ENCODE peak calls at places on chromosomes 4 and X, in six cellular contexts. V is IMR-90, C is mesenchymal stem cell, Q is H1, X is trophoblast cell, D is neuronal stem cell. S is an unnamed sample.

GRCh38 chr4:86564795-86565194 is 29.3 kb upstream of the PTPN13 start:
- DNase-seq in V (no peak), C (no peak), Q (no peak), X (no peak), D (no peak), S (no peak)

GRCh38 chrX:45879512-45879911 is 665.7 kb downstream of the ZNF674 start:
- DNase-seq in V (no peak), C (no peak), Q (no peak), X (no peak), D (no peak), S (no peak)

GRCh38 chr4:24850669-24851068 is 55.3 kb downstream of the SOD3 start:
- DNase-seq in V (peak), C (peak), Q (no peak), X (no peak), D (no peak), S (no peak)

GRCh38 chrX:115690554-115691216 is 129.7 kb downstream of the PLS3 start:
- DNase-seq in V (peak), C (peak), Q (peak), X (peak), D (peak), S (peak)

GRCh38 chr4:82128355-82128754 is 245.4 kb downstream of the HNRNPD start:
- DNase-seq in V (no peak), C (no peak), Q (no peak), X (no peak), D (no peak), S (no peak)

GRCh38 chr4:145731026-145731425 is 51.1 kb downstream of the C4orf51 start:
- DNase-seq in V (peak), C (peak), Q (no peak), X (no peak), D (no peak), S (no peak)

GRCh38 chrX:141405878-141406492 is 163.7 kb upstream of the SPANXC start:
- DNase-seq in V (peak), C (peak), Q (no peak), X (no peak), D (no peak), S (no peak)

GRCh38 chrX:110588853-110589252 is 206.8 kb downstream of the CHRDL1 start:
- DNase-seq in V (no peak), C (no peak), Q (no peak), X (no peak), D (no peak), S (no peak)

GRCh38 chr4:62159306-62159705 is 959.2 kb downstream of the ADGRL3 start:
- DNase-seq in V (no peak), C (no peak), Q (no peak), X (no peak), D (no peak), S (no peak)

GRCh38 chr4:134019657-134020056 is 181.9 kb downstream of the PABPC4L start:
- DNase-seq in V (no peak), C (no peak), Q (no peak), X (no peak), D (no peak), S (no peak)

GRCh38 chr4:110485452-110485851 is 9.5 kb downstream of the ENPEP start:
- DNase-seq in V (no peak), C (no peak), Q (no peak), X (no peak), D (no peak), S (no peak)

GRCh38 chr4:7872264-7872771 is 67.3 kb downstream of the AFAP1 start:
- DNase-seq in V (peak), C (no peak), Q (no peak), X (peak), D (no peak), S (no peak)

GRCh38 chrX:151631822-151632221 is 63.4 kb upstream of the PRRG3 start:
- DNase-seq in V (no peak), C (no peak), Q (no peak), X (no peak), D (no peak), S (no peak)

GRCh38 chrX:103253608-103254007 is 1.3 kb downstream of the TCEAL8 start:
- DNase-seq in V (no peak), C (peak), Q (no peak), X (peak), D (no peak), S (no peak)

GRCh38 chr4:110087116-110087708 is 111.2 kb downstream of the ELOVL6 start:
- DNase-seq in V (peak), C (peak), Q (no peak), X (no peak), D (no peak), S (no peak)

GRCh38 chrX:49846545-49846944 is 17.4 kb downstream of the PAGE4 start:
- DNase-seq in V (no peak), C (no peak), Q (no peak), X (no peak), D (no peak), S (no peak)

GRCh38 chrX:83759872-83760271 is 101.1 kb upstream of the CYLC1 start:
- DNase-seq in V (peak), C (no peak), Q (no peak), X (peak), D (peak), S (no peak)

GRCh38 chrX:145190801-145191389 is 56.4 kb upstream of the SPANXN1 start:
- DNase-seq in V (no peak), C (peak), Q (no peak), X (peak), D (no peak), S (no peak)

GRCh38 chrX:107503996-107504395 is 54.5 kb downstream of the FRMPD3 start:
- DNase-seq in V (no peak), C (no peak), Q (no peak), X (no peak), D (no peak), S (no peak)

GRCh38 chr4:174041555-174042110 is 241.8 kb downstream of the FBXO8 start:
- DNase-seq in V (no peak), C (no peak), Q (peak), X (no peak), D (peak), S (no peak)

GRCh38 chr4:164949448-164950118 is 27.9 kb downstream of the TRIM61 start:
- DNase-seq in V (no peak), C (no peak), Q (no peak), X (peak), D (no peak), S (peak)

GRCh38 chr4:37139987-37140386 is 104.6 kb upstream of the NWD2 start:
- DNase-seq in V (no peak), C (no peak), Q (no peak), X (peak), D (no peak), S (no peak)

GRCh38 chr4:16627999-16628398 is 270.4 kb downstream of the LDB2 start:
- DNase-seq in V (peak), C (peak), Q (no peak), X (peak), D (no peak), S (no peak)

GRCh38 chrX:136268051-136269048 is 17.1 kb upstream of the MAP7D3 start:
- DNase-seq in V (peak), C (peak), Q (no peak), X (peak), D (no peak), S (no peak)

GRCh38 chr4:96354036-96354712 is 514.3 kb downstream of the PDHA2 start:
- DNase-seq in V (no peak), C (peak), Q (no peak), X (no peak), D (no peak), S (no peak)

GRCh38 chrX:133813991-133814390 is 171.4 kb downstream of the GPC3 start:
- DNase-seq in V (no peak), C (no peak), Q (no peak), X (no peak), D (no peak), S (no peak)

GRCh38 chrX:18640686-18641085 is 31.2 kb downstream of the RS1 start:
- DNase-seq in V (no peak), C (no peak), Q (no peak), X (no peak), D (peak), S (peak)

GRCh38 chrX:77668391-77669237 is 117.4 kb downstream of the ATRX start:
- DNase-seq in V (peak), C (peak), Q (no peak), X (no peak), D (no peak), S (no peak)

GRCh38 chr4:146059153-146059552 is 116.4 kb upstream of the LSM6 start:
- DNase-seq in V (no peak), C (no peak), Q (no peak), X (no peak), D (no peak), S (no peak)

GRCh38 chrX:41333744-41333993 is 293 bp upstream of the DDX3X start:
- DNase-seq in V (peak), C (peak), Q (no peak), X (peak), D (peak), S (no peak)

GRCh38 chrX:50448565-50448964 is 22.1 kb downstream of the DGKK start:
- DNase-seq in V (peak), C (peak), Q (no peak), X (peak), D (no peak), S (no peak)

GRCh38 chr4:54372951-54373350 is 143.9 kb downstream of the PDGFRA start:
- DNase-seq in V (no peak), C (no peak), Q (no peak), X (no peak), D (no peak), S (no peak)

DNA sequence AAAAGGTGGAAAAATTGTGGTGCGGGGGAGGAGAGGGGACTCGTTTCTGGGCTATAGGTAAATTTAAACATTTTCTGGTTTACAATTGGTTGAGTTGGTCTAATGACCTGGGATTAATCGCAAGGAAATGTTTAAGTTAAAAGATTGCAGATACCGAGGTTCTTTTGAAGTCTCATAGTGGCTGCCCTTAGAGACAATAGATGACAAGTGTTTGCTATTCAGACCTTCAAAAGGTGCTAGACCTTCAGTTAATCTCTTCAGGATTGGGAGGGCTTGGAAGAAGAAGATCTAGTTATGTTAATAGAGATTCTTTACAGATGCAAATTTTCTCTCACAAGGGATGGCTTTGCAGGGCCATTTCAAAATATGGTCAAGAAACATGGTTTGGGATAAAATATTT is 2286.1 kb upstream of the AGA start:
- DNase-seq in V (no peak), C (no peak), Q (no peak), X (no peak), D (no peak), S (no peak)
- H3K4ac ChIP-seq in V (no peak), C (no peak), Q (no peak), X (no peak), D (no peak), S (no peak)

DNA sequence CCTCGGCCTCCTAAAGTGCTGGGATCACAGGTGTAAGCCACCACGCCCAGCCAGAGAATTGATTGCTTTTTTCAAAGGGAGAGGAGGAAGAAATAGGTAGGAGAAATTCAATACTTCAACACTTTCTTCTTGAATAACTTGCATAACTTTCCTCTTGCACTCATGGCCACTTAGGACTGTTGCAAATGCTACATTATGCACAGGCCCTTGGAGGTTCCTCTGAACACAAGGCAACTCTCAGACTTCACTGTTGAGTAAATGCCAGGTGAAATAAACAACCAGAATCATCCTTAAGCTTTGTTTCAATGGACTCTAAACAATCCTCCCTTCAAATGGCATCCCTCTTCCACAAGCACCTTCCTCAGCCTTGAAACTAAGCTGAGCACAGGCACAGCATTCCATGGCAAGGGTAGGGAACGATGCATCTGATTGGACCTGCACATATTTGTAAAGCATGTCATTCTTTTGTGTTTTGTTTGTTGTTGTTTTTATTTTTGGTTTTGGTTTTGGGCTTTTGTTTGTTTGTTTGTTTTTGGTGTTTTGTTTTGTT is 28.1 kb downstream of the CORIN start:
- DNase-seq in V (peak), C (no peak), Q (no peak), X (peak), D (no peak), S (no peak)
- H4K91ac ChIP-seq in V (no peak), C (no peak), Q (no peak), X (no peak), D (no peak), S (no peak)

DNA sequence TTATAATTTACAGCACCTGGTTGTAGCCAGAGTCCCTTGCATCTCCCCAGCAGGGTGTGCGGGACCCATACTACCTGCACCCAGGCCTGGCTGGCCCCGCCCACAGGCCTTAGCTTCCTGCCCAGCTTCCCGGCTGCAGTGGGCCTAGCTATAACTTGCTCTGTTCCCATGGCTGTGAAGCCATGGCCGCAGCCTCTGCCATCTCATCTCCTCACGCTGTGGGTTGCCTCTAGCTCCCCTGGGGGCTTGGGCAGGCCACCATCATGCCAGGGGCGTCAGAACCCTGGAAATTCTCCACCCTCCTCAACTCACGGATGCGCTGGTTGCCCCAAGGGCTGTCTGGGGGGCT is 26.1 kb upstream of the SORBS2 start:
- DNase-seq in V (no peak), C (no peak), Q (no peak), X (no peak), D (no peak), S (peak)
- H3K18ac ChIP-seq in V (peak), C (peak), Q (peak), X (peak), D (peak), S (peak)

DNA sequence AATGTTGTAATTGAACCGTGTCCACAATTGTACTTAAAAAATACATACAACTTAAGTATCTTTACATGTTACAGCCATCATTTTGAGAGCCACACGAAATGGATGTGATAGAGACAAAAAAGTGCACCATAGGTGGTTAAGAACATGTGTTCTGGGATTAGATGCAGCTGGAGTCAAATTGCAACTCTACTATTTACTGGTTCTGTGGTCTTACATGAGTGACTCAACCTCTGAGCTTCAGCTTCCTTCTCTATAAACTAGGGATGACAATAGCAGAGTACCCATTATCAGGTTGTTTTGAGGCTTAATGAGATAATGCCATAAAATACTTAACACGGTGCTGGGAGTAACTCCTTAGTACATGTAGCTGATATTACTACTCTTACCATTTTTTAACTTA is 130.4 kb downstream of the IDS start:
- DNase-seq in V (no peak), C (peak), Q (no peak), X (no peak), D (no peak), S (no peak)
- H3K4ac ChIP-seq in V (no peak), C (no peak), Q (no peak), X (no peak), D (no peak), S (no peak)

GRCh38 chrX:39805825-39806224 is 291.9 kb downstream of the BCOR start:
- DNase-seq in V (no peak), C (no peak), Q (no peak), X (no peak), D (no peak), S (no peak)
- H4K91ac ChIP-seq in V (no peak), C (no peak), Q (no peak), X (no peak), D (no peak), S (no peak)

DNA sequence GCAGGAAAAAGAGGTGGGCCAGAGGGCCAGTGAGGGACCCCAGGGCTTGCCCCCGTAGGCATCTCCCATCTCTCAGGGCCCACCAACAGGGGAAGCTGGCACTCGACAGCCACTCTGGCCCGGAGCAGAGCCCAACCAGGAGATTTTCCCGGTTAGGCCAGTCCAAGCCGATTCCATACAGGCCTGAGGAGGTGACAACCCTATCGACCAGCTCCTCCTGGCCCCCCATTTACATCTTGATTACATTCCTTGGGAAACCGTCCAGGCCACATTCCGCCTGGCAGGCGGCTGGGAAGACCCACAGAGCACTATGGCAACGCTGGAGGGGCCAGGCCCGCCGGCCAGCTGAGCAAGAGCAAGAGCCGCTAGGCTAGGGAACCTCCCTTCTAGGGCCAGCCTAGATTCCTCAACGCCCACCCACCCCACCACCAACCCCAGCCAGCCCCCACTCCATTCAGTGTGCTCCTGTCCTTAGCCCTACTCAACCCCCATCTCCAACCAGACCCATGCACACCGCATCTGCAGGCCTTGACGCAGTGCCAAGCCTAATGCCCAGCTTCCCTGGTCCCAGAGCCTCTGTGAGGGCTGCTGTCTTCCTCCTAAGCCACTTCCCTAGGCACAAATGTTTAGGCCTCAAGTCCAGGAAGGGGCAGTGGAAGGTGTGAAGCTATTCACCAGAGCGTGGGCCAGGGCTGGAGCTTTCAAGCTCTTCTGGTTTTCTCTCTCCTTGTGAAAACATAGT is 161.2 kb downstream of the EFNB1 start:
- DNase-seq in V (peak), C (peak), Q (peak), X (peak), D (peak), S (peak)
- H3K18ac ChIP-seq in V (peak), C (peak), Q (peak), X (peak), D (peak), S (peak)

GRCh38 chr4:31037714-31038113 is 317.5 kb downstream of the PCDH7 start:
- DNase-seq in V (no peak), C (no peak), Q (no peak), X (no peak), D (no peak), S (no peak)
- H3K4ac ChIP-seq in V (no peak), C (no peak), Q (no peak), X (no peak), D (no peak), S (no peak)